ENCODE peak calls at places on chromosomes 7 and 10, in four cellular contexts. F, O, U and T are unnamed samples.

GRCh38 chr7:137992738-137993394 is 9.0 kb downstream of the CREB3L2 start:
- DNase-seq in F (no peak), O (peak; percentile 78), U (peak; percentile 36), T (no peak)

GRCh38 chr7:111892568-111892967 is 313.6 kb downstream of the DOCK4 start:
- DNase-seq in F (no peak), O (no peak), U (no peak), T (no peak)

GRCh38 chr7:36648441-36648840 is 75.9 kb downstream of the AOAH start:
- DNase-seq in F (no peak), O (no peak), U (no peak), T (no peak)

GRCh38 chr7:24464846-24465245 is 108.4 kb upstream of the PALS2 start:
- DNase-seq in F (no peak), O (no peak), U (no peak), T (no peak)

GRCh38 chr7:50349963-50350944 is 45.7 kb downstream of the IKZF1 start:
- DNase-seq in F (no peak), O (no peak), U (peak; percentile 91), T (no peak)

GRCh38 chr7:87223666-87224065 is 4.1 kb upstream of the TMEM243 start:
- DNase-seq in F (no peak), O (no peak), U (no peak), T (no peak)

GRCh38 chr7:73894851-73895441 is 34.0 kb downstream of the TMEM270 start:
- DNase-seq in F (no peak), O (no peak), U (no peak), T (peak; percentile 35)

GRCh38 chr7:147296201-147296600 is 1179.6 kb downstream of the CNTNAP2 start:
- DNase-seq in F (no peak), O (no peak), U (no peak), T (no peak)

GRCh38 chr10:47264797-47265281 is 35.2 kb upstream of the GDF10 start:
- DNase-seq in F (no peak), O (no peak), U (peak; percentile 75), T (no peak)

GRCh38 chr7:7452652-7453051 is 83.0 kb downstream of the COL28A1 start:
- DNase-seq in F (no peak), O (no peak), U (no peak), T (no peak)

GRCh38 chr10:132163278-132163765 is 23.4 kb upstream of the DPYSL4 start:
- DNase-seq in F (peak; percentile 58), O (no peak), U (peak; percentile 86), T (no peak)

GRCh38 chr7:68192941-68193340 is 1196.3 kb downstream of the TYW1 start:
- DNase-seq in F (no peak), O (no peak), U (no peak), T (no peak)

GRCh38 chr10:78703581-78703980 is 365.2 kb upstream of the ZMIZ1 start:
- DNase-seq in F (no peak), O (no peak), U (no peak), T (no peak)

GRCh38 chr10:132716691-132717490 is 69.1 kb downstream of the NKX6-2 start:
- DNase-seq in F (no peak), O (no peak), U (no peak), T (no peak)

GRCh38 chr7:79652619-79653018 is 199.2 kb upstream of the MAGI2 start:
- DNase-seq in F (no peak), O (no peak), U (no peak), T (no peak)

GRCh38 chr7:32298403-32299132 is 191.6 kb downstream of the LSM5 start:
- DNase-seq in F (no peak), O (no peak), U (no peak), T (peak; percentile 27)

GRCh38 chr7:101557421-101557820 is 71.7 kb downstream of the MYL10 start:
- DNase-seq in F (no peak), O (no peak), U (no peak), T (no peak)

GRCh38 chr7:78607099-78607498 is 808.5 kb downstream of the PHTF2 start:
- DNase-seq in F (no peak), O (no peak), U (no peak), T (no peak)

GRCh38 chr10:67520924-67521520 is 175.0 kb downstream of the CTNNA3 start:
- DNase-seq in F (peak; percentile 6), O (peak; percentile 29), U (peak; percentile 27), T (peak; percentile 4)

GRCh38 chr7:134419085-134419484 is 39.8 kb downstream of the AKR1B1 start:
- DNase-seq in F (no peak), O (no peak), U (no peak), T (no peak)

GRCh38 chr7:34327681-34328080 is 330.3 kb upstream of the NPSR1 start:
- DNase-seq in F (no peak), O (no peak), U (no peak), T (no peak)